ENCODE peak calls at places on chromosomes 13 and 19, in eight cellular contexts. M, S, B, C, O, K, T and X are unnamed samples.

GRCh38 chr19:38877781-38878574 is at the start of gene RINL:
- DNase-seq in M (no peak), S (peak), B (no peak), C (no peak), O (peak), K (no peak), T (no peak), X (no peak)

GRCh38 chr19:2478756-2479555 is 3.0 kb downstream of the GADD45B start:
- DNase-seq in M (peak), S (peak), B (peak), C (peak), O (peak), K (peak), T (no peak), X (no peak)

GRCh38 chr13:24854311-24854710 is 90.3 kb downstream of the RNF17 start:
- DNase-seq in M (no peak), S (no peak), B (no peak), C (no peak), O (no peak), K (no peak), T (no peak), X (no peak)

GRCh38 chr13:44867825-44868224 is 121.4 kb downstream of the NUFIP1 start:
- DNase-seq in M (no peak), S (no peak), B (no peak), C (no peak), O (no peak), K (no peak), T (no peak), X (no peak)

GRCh38 chr13:109700176-109700575 is 86.2 kb downstream of the IRS2 start:
- DNase-seq in M (peak), S (no peak), B (peak), C (peak), O (no peak), K (peak), T (no peak), X (no peak)

GRCh38 chr19:33387351-33388230 is 14.1 kb downstream of the CEBPG start:
- DNase-seq in M (no peak), S (no peak), B (no peak), C (no peak), O (no peak), K (no peak), T (no peak), X (no peak)

GRCh38 chr13:86581711-86582110 is 782.5 kb upstream of the SLITRK6 start:
- DNase-seq in M (no peak), S (no peak), B (no peak), C (no peak), O (no peak), K (no peak), T (no peak), X (no peak)

GRCh38 chr13:47213057-47213456 is 316.2 kb upstream of the HTR2A start:
- DNase-seq in M (no peak), S (no peak), B (no peak), C (no peak), O (no peak), K (no peak), T (no peak), X (no peak)

GRCh38 chr19:13037718-13038117 is 42.4 kb downstream of the NFIX start:
- DNase-seq in M (no peak), S (no peak), B (no peak), C (no peak), O (no peak), K (no peak), T (no peak), X (no peak)

GRCh38 chr19:13040232-13040915 is 45.1 kb downstream of the NFIX start:
- DNase-seq in M (no peak), S (no peak), B (no peak), C (no peak), O (no peak), K (no peak), T (no peak), X (no peak)

GRCh38 chr19:13039211-13039789 is 44.0 kb downstream of the NFIX start:
- DNase-seq in M (no peak), S (no peak), B (no peak), C (no peak), O (no peak), K (no peak), T (no peak), X (no peak)

GRCh38 chr19:13037161-13037560 is 41.9 kb downstream of the NFIX start:
- DNase-seq in M (no peak), S (no peak), B (no peak), C (no peak), O (no peak), K (no peak), T (no peak), X (no peak)

DNA sequence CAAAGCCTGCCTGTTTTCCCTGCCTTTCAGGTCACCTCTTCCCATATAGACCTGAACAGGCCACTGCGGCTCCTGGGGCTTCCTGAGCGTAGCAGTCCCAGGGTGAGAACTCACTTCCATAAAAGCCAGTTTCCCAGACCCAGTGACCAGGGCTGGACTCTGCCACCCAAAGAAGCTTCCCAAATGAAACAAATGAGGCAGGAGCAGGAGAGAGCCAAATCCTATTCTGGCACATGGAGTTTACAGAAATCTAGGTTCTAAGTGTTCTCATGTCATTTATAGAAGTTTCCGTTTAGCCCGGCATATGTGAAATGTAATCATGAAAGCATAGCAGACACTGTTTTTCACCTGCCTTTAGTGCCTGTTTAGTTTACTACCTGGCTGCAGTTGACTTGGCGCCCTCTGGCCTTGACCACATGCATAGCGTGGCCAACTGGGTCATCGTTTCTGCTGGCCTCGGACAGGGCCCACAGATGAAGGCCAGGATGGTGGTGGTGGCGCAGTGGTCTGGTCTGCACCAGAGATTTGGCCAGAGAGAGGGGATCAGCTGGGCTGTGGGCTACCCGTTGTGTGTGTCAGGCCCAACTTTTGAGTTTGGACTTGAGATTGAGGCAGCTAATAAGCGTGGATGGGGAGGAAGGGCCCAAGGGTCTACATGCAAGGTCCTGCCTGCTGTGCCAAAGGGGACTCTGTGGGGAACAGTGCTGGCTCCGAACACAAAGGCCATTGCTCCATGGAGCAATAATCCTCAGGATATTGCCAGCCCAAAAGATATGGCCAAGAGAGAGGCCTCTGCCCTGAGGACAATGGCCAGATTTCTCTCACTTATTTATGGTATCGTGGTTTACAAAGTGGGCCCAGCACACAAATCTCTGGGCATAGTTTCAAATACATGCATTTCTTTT is 43.3 kb downstream of the NFIX start:
- DNase-seq in M (no peak), S (no peak), B (no peak), C (no peak), O (no peak), K (no peak), T (no peak), X (no peak)
- TF ChIP-seq CTCF in M (no peak), S (no peak), B (no peak), C (no peak), O (no peak), K (no peak), T (no peak), X (no peak)

GRCh38 chr13:51687928-51688714 is 103.9 kb downstream of the WDFY2 start:
- DNase-seq in M (no peak), S (no peak), B (no peak), C (peak), O (no peak), K (no peak), T (no peak), X (no peak)

GRCh38 chr13:51682691-51683090 is 98.4 kb downstream of the WDFY2 start:
- DNase-seq in M (no peak), S (no peak), B (no peak), C (no peak), O (no peak), K (no peak), T (no peak), X (no peak)

GRCh38 chr13:51681037-51681678 is 96.9 kb downstream of the WDFY2 start:
- DNase-seq in M (no peak), S (no peak), B (no peak), C (no peak), O (no peak), K (no peak), T (peak), X (peak)

GRCh38 chr13:51683537-51684050 is 99.3 kb downstream of the WDFY2 start:
- DNase-seq in M (no peak), S (no peak), B (no peak), C (no peak), O (no peak), K (no peak), T (no peak), X (no peak)

DNA sequence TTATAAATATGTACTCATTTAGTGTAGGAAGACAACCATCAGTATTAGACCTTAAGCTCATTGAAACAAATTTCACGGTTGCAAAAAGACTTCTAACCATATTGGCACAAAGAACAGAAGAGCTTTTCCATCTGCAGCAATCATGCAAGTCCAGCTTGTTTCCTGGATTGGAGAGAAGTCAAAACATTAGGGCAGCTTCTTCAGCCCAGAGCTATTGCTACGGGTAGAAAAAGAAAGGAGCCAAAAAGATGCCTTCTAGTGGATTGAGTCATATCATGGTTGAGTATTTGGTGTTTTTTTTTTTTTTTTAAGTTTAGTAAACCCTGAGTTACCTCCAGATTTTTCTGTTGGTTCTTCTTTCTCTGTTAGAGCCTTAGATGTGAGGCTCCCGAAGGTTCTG is 99.8 kb downstream of the WDFY2 start:
- DNase-seq in M (no peak), S (no peak), B (no peak), C (no peak), O (no peak), K (no peak), T (no peak), X (no peak)
- TF ChIP-seq CTCF in M (no peak), S (no peak), B (no peak), C (no peak), O (no peak), K (no peak), T (no peak), X (no peak)

GRCh38 chr19:1054102-1055027 is 12.6 kb upstream of the ARHGAP45 start:
- DNase-seq in M (no peak), S (no peak), B (no peak), C (no peak), O (no peak), K (no peak), T (no peak), X (no peak)

GRCh38 chr19:1055886-1056620 is 10.9 kb upstream of the ARHGAP45 start:
- DNase-seq in M (no peak), S (no peak), B (no peak), C (no peak), O (no peak), K (no peak), T (no peak), X (no peak)

GRCh38 chr19:1058112-1058511 is 8.9 kb upstream of the ARHGAP45 start:
- DNase-seq in M (no peak), S (no peak), B (no peak), C (no peak), O (no peak), K (no peak), T (no peak), X (no peak)

GRCh38 chr19:1055028-1055425 is 11.9 kb upstream of the ARHGAP45 start:
- DNase-seq in M (no peak), S (no peak), B (no peak), C (no peak), O (no peak), K (no peak), T (no peak), X (no peak)

DNA sequence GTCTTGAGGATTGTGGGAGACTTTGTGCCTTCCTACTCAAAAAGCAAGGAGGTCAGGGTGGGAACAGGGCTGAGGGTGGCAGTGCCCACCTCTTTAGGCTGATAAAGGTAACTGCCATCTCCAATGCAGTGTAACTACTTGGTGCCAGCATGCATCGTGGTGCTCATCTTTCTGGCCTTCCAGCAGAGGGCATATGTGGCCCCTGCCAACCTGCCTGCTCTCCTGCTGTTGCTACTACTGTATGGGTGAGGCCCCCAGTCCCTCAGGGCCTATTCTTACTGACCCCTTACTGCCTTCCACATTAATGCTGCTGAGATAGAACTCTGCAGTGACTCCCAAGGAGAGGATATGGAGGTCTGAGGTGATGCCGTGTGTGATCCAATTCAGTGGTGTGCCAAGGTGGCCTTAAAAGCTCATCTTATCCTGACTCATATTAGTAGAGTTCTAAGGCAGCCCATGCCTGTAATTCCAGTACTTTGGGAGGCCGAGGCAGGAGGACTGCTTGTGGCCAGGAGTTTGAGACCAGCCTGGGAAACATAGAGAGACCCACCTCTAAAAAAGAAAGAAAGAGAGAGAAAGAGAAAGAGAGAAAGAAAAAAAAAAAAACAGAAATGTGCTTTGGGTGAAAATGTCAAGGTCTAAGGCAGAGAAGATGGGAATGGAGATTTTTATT is 9.6 kb upstream of the ARHGAP45 start:
- DNase-seq in M (no peak), S (peak), B (no peak), C (no peak), O (no peak), K (no peak), T (no peak), X (no peak)
- TF ChIP-seq CTCF in M (no peak), S (no peak), B (no peak), C (no peak), O (peak), K (no peak), T (no peak), X (no peak)

GRCh38 chr13:111344471-111345191 is 24.2 kb downstream of the TEX29 start:
- DNase-seq in M (no peak), S (no peak), B (no peak), C (no peak), O (no peak), K (no peak), T (no peak), X (no peak)
- TF ChIP-seq CTCF in M (no peak), S (no peak), B (peak), C (peak), O (no peak), K (no peak), T (peak), X (no peak)

GRCh38 chr19:27776020-27776419 is 1436.9 kb downstream of the UQCRFS1 start:
- DNase-seq in M (no peak), S (no peak), B (no peak), C (no peak), O (no peak), K (no peak), T (no peak), X (no peak)
- TF ChIP-seq CTCF in M (no peak), S (no peak), B (no peak), C (no peak), O (no peak), K (no peak), T (peak), X (peak)